ENCODE peak calls at places on chromosomes 5 and 9, in five cellular contexts. One of them, this sample, is unnamed.

GRCh38 chr9:101495810-101496209 is 37.8 kb upstream of the RNF20 start:
- DNase-seq in astrocyte: peak
- DNase-seq in neural progenitor cell: no peak
- DNase-seq in K562: no peak
- DNase-seq in hepatocyte: no peak
- DNase-seq in this sample: no peak

GRCh38 chr9:126618590-126619335 is 5.0 kb downstream of the LMX1B start:
- DNase-seq in astrocyte: no peak
- DNase-seq in neural progenitor cell: peak
- DNase-seq in K562: no peak
- DNase-seq in hepatocyte: no peak
- DNase-seq in this sample: no peak

GRCh38 chr5:158117467-158118165 is 258.7 kb upstream of the CLINT1 start:
- DNase-seq in astrocyte: no peak
- DNase-seq in neural progenitor cell: no peak
- DNase-seq in K562: no peak
- DNase-seq in hepatocyte: no peak
- DNase-seq in this sample: no peak

GRCh38 chr9:136010176-136010575 is 49.0 kb upstream of the UBAC1 start:
- DNase-seq in astrocyte: no peak
- DNase-seq in neural progenitor cell: no peak
- DNase-seq in K562: no peak
- DNase-seq in hepatocyte: no peak
- DNase-seq in this sample: no peak

GRCh38 chr9:18067553-18068120 is 406.3 kb upstream of the ADAMTSL1 start:
- DNase-seq in astrocyte: no peak
- DNase-seq in neural progenitor cell: peak
- DNase-seq in K562: no peak
- DNase-seq in hepatocyte: no peak
- DNase-seq in this sample: no peak

GRCh38 chr9:33840381-33840780 is 23.4 kb downstream of the UBE2R2 start:
- DNase-seq in astrocyte: peak
- DNase-seq in neural progenitor cell: no peak
- DNase-seq in K562: no peak
- DNase-seq in hepatocyte: no peak
- DNase-seq in this sample: no peak

GRCh38 chr9:94928271-94928670 is 201.8 kb downstream of the AOPEP start:
- DNase-seq in astrocyte: no peak
- DNase-seq in neural progenitor cell: no peak
- DNase-seq in K562: no peak
- DNase-seq in hepatocyte: no peak
- DNase-seq in this sample: no peak

GRCh38 chr5:91477408-91477807 is 94.3 kb upstream of the ARRDC3 start:
- DNase-seq in astrocyte: no peak
- DNase-seq in neural progenitor cell: no peak
- DNase-seq in K562: no peak
- DNase-seq in hepatocyte: no peak
- DNase-seq in this sample: no peak

GRCh38 chr5:157965989-157966388 is 107.0 kb upstream of the CLINT1 start:
- DNase-seq in astrocyte: no peak
- DNase-seq in neural progenitor cell: no peak
- DNase-seq in K562: no peak
- DNase-seq in hepatocyte: no peak
- DNase-seq in this sample: no peak

GRCh38 chr5:87383216-87383615 is 29.5 kb downstream of the CCNH start:
- DNase-seq in astrocyte: peak
- DNase-seq in neural progenitor cell: no peak
- DNase-seq in K562: no peak
- DNase-seq in hepatocyte: no peak
- DNase-seq in this sample: no peak

GRCh38 chr5:17436766-17437221 is 61.2 kb upstream of the TAF11L2 start:
- DNase-seq in astrocyte: no peak
- DNase-seq in neural progenitor cell: no peak
- DNase-seq in K562: no peak
- DNase-seq in hepatocyte: no peak
- DNase-seq in this sample: no peak

GRCh38 chr9:17906204-17906840 is 327.5 kb downstream of the SH3GL2 start:
- DNase-seq in astrocyte: no peak
- DNase-seq in neural progenitor cell: peak
- DNase-seq in K562: no peak
- DNase-seq in hepatocyte: peak
- DNase-seq in this sample: no peak

GRCh38 chr5:166320923-166321480 is 1970.4 kb upstream of the WWC1 start:
- DNase-seq in astrocyte: no peak
- DNase-seq in neural progenitor cell: no peak
- DNase-seq in K562: no peak
- DNase-seq in hepatocyte: no peak
- DNase-seq in this sample: no peak

GRCh38 chr5:6760636-6761035 is 47.4 kb downstream of the TENT4A start:
- DNase-seq in astrocyte: no peak
- DNase-seq in neural progenitor cell: no peak
- DNase-seq in K562: no peak
- DNase-seq in hepatocyte: no peak
- DNase-seq in this sample: no peak

GRCh38 chr9:116494815-116495634 is 192.1 kb upstream of the TRIM32 start:
- DNase-seq in astrocyte: no peak
- DNase-seq in neural progenitor cell: peak
- DNase-seq in K562: peak
- DNase-seq in hepatocyte: peak
- DNase-seq in this sample: no peak

GRCh38 chr5:143101134-143101533 is 302.4 kb downstream of the NR3C1 start:
- DNase-seq in astrocyte: no peak
- DNase-seq in neural progenitor cell: no peak
- DNase-seq in K562: no peak
- DNase-seq in hepatocyte: no peak
- DNase-seq in this sample: no peak

GRCh38 chr5:63687854-63688253 is 274.4 kb downstream of the HTR1A start:
- DNase-seq in astrocyte: no peak
- DNase-seq in neural progenitor cell: peak
- DNase-seq in K562: no peak
- DNase-seq in hepatocyte: no peak
- DNase-seq in this sample: no peak

GRCh38 chr9:108663381-108663876 is 192.4 kb downstream of the ACTL7B start:
- DNase-seq in astrocyte: peak
- DNase-seq in neural progenitor cell: no peak
- DNase-seq in K562: no peak
- DNase-seq in hepatocyte: no peak
- DNase-seq in this sample: no peak

GRCh38 chr5:64635056-64635686 is 55.1 kb upstream of the SHISAL2B start:
- DNase-seq in astrocyte: peak
- DNase-seq in neural progenitor cell: peak
- DNase-seq in K562: peak
- DNase-seq in hepatocyte: peak
- DNase-seq in this sample: no peak

GRCh38 chr9:33765411-33765810 is 29.9 kb upstream of the PRSS3 start:
- DNase-seq in astrocyte: peak
- DNase-seq in neural progenitor cell: no peak
- DNase-seq in K562: no peak
- DNase-seq in hepatocyte: no peak
- DNase-seq in this sample: no peak

GRCh38 chr9:133333566-133333965 is 2.4 kb downstream of the SURF6 start:
- DNase-seq in astrocyte: no peak
- DNase-seq in neural progenitor cell: no peak
- DNase-seq in K562: peak
- DNase-seq in hepatocyte: no peak
- DNase-seq in this sample: no peak

GRCh38 chr5:44332360-44332971 is 56.8 kb downstream of the FGF10 start:
- DNase-seq in astrocyte: no peak
- DNase-seq in neural progenitor cell: peak
- DNase-seq in K562: peak
- DNase-seq in hepatocyte: peak
- DNase-seq in this sample: no peak

GRCh38 chr5:40873481-40873880 is 32.3 kb downstream of the CARD6 start:
- DNase-seq in astrocyte: no peak
- DNase-seq in neural progenitor cell: no peak
- DNase-seq in K562: no peak
- DNase-seq in hepatocyte: no peak
- DNase-seq in this sample: no peak

GRCh38 chr9:136059851-136060670 is 35.0 kb downstream of the NACC2 start:
- DNase-seq in astrocyte: peak
- DNase-seq in neural progenitor cell: no peak
- DNase-seq in K562: no peak
- DNase-seq in hepatocyte: peak
- DNase-seq in this sample: no peak

GRCh38 chr5:80372780-80373179 is 35.1 kb upstream of the ZFYVE16 start:
- DNase-seq in astrocyte: no peak
- DNase-seq in neural progenitor cell: no peak
- DNase-seq in K562: no peak
- DNase-seq in hepatocyte: no peak
- DNase-seq in this sample: no peak

GRCh38 chr9:20725675-20726074 is 41.6 kb downstream of the FOCAD start:
- DNase-seq in astrocyte: no peak
- DNase-seq in neural progenitor cell: no peak
- DNase-seq in K562: no peak
- DNase-seq in hepatocyte: no peak
- DNase-seq in this sample: no peak

GRCh38 chr9:86854898-86855523 is 92.3 kb downstream of the GAS1 start:
- DNase-seq in astrocyte: peak
- DNase-seq in neural progenitor cell: peak
- DNase-seq in K562: no peak
- DNase-seq in hepatocyte: peak
- DNase-seq in this sample: no peak

GRCh38 chr9:5500441-5501235 is 9.7 kb upstream of the PDCD1LG2 start:
- DNase-seq in astrocyte: peak
- DNase-seq in neural progenitor cell: no peak
- DNase-seq in K562: no peak
- DNase-seq in hepatocyte: no peak
- DNase-seq in this sample: no peak

GRCh38 chr9:69324549-69325401 is at the start of gene ENTREP1:
- DNase-seq in astrocyte: peak
- DNase-seq in neural progenitor cell: peak
- DNase-seq in K562: no peak
- DNase-seq in hepatocyte: peak
- DNase-seq in this sample: no peak
- TF ChIP-seq EZH2 in astrocyte: peak
- TF ChIP-seq EZH2 in neural progenitor cell: peak
- TF ChIP-seq EZH2 in K562: no peak
- TF ChIP-seq EZH2 in hepatocyte: no peak
- TF ChIP-seq EZH2 in this sample: no peak

DNA sequence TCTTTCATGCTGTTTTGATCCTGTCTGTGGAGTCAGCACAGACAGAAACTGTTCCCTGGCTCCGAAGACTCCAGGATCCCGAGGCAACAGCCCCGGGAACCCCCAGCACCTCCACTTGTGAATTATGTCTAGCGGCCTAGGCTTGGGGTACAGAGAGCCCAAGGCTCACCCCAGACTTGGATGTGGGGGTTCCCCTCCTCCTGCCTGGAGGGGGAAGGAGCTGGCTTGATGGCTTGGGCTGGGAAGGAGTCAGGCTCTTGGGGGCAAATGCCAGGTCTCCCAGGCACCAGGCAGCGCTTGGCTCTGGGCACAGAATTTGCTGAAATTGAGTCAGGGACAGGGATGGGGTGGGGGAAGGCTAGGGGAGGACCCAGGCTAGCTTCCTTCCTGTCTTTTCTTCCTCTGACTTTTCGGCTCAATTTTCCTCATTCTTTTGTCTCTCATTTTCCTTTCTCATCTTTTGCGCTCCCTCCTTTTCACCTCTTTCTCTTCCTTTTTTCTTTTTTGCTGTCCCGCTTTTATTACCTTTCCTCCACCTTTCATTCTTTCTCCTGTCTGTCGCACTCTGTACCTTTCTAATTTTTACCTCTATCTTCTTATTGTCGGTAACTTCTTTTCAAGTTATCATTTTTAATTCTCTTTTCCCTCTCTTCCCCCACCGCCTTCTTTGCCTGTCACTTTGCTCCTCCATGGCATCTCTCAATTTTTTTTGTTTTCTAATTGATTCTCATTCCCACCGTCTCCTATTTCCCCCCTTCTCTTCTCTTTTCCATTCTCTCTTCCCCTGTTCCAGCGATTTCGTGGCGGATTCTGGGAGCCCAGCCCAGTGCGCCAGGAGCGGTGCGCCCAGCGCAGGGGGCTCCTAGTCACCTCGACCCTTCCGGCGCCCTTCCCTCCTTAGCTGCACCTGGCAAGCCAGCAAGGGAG is 10.5 kb downstream of the MSX2 start:
- DNase-seq in astrocyte: no peak
- DNase-seq in neural progenitor cell: peak
- DNase-seq in K562: no peak
- DNase-seq in hepatocyte: no peak
- DNase-seq in this sample: no peak
- TF ChIP-seq EZH2 in astrocyte: no peak
- TF ChIP-seq EZH2 in neural progenitor cell: no peak
- TF ChIP-seq EZH2 in K562: no peak
- TF ChIP-seq EZH2 in hepatocyte: no peak
- TF ChIP-seq EZH2 in this sample: no peak

DNA sequence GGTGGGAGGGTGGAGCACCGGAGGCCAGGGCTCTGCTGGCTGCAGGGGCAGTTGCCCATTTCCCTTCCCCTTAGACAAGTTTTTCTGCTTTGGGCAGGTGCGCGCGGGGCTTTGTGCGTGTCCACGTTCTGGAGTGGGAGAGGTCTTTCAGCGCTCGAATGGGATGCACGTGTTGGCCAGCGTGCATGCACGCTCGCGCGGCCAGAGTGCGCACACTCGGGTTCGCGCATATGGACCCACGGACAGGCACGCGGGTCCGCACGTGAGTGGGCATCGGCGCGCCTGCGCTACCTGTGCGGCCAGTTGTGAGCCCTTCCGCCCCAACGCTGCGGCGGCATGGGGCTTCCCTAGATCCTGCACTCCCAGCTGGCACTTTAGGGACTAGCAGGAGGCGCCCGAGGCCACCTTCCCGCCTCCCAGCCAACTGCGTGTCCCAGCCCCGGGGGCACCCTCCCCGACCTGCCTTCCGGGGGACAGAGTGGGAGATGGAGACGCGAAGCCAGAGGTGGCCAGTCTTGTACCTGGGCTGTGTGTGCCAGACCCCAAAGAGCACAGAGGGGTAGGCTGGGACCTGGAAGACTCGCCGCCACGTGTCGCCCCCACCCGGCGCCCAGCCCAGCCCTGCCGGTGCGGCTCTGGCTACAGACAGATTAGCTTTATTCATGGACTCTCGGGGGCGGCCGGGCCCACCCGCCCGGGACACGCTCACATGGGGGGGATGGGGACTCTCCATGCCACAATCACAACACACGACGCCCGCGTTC is 9.8 kb upstream of the GPRIN1 start:
- DNase-seq in astrocyte: no peak
- DNase-seq in neural progenitor cell: no peak
- DNase-seq in K562: no peak
- DNase-seq in hepatocyte: no peak
- DNase-seq in this sample: no peak
- TF ChIP-seq EZH2 in astrocyte: peak
- TF ChIP-seq EZH2 in neural progenitor cell: peak
- TF ChIP-seq EZH2 in K562: no peak
- TF ChIP-seq EZH2 in hepatocyte: no peak
- TF ChIP-seq EZH2 in this sample: no peak

DNA sequence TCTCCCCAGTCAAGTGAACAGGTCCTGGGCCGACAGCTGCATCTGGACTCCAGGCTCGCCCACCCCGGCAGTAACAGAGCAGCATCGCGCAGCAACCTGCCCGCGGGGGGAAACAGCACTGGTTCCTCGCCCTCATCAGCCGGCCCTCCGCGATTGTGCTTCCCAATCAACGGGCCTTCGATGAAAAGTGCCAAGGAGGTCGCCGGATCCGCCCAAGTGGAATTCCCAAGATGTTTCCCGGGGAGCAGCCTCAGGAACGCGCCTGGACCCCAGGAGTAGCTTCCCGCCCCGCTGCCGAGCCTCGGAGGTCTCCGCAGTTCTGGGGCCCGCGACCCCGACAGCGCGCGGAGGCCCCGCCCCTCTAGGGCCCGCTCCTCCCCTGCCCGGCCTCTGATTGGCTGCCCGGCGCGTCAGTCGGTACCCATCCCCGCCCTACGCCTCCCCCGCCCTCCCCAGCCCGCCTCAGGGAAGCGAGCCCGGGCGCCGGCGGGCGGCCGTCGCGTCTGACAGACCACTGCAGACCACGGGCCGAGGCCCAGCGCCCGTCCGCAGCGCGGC is at the start of gene OTULINL:
- DNase-seq in astrocyte: peak
- DNase-seq in neural progenitor cell: peak
- DNase-seq in K562: peak
- DNase-seq in hepatocyte: peak
- DNase-seq in this sample: no peak
- TF ChIP-seq EZH2 in astrocyte: no peak
- TF ChIP-seq EZH2 in neural progenitor cell: no peak
- TF ChIP-seq EZH2 in K562: no peak
- TF ChIP-seq EZH2 in hepatocyte: no peak
- TF ChIP-seq EZH2 in this sample: no peak

This sample was measured in GM12878.